ENCODE peak calls at places on chromosomes 4 and X, in five cellular contexts. T is left ventricle myocardium inferior; N is CD4-positive, alpha-beta T cell; D is AG04450; S is heart left ventricle. W is an unnamed sample.

GRCh38 chr4:139873111-139873866 is 207.7 kb downstream of the MGST2 start:
- DNase-seq in S (no peak), T (no peak), D (no peak), N (no peak), W (no peak)

GRCh38 chr4:59945277-59945676 is 1254.8 kb upstream of the ADGRL3 start:
- DNase-seq in T (no peak), S (no peak), N (no peak), D (no peak), W (no peak)

GRCh38 chrX:10356979-10357378 is 200.2 kb downstream of the CLCN4 start:
- DNase-seq in S (no peak), T (no peak), D (no peak), N (no peak), W (no peak)

GRCh38 chr4:187193141-187193540 is 469.5 kb upstream of the FAT1 start:
- DNase-seq in S (no peak), N (no peak), D (no peak), T (no peak), W (no peak)

GRCh38 chr4:154491731-154492249 is at the start of gene DCHS2:
- DNase-seq in N (no peak), T (peak), S (peak), D (no peak), W (peak)

GRCh38 chr4:97500423-97500822 is 642.9 kb downstream of the STPG2 start:
- DNase-seq in T (no peak), D (no peak), S (no peak), N (no peak), W (no peak)

GRCh38 chr4:83124079-83124780 is 9.7 kb upstream of the PLAC8 start:
- DNase-seq in S (peak), T (no peak), N (no peak), D (no peak), W (no peak)

GRCh38 chr4:152454398-152455011 is 81.4 kb downstream of the FBXW7 start:
- DNase-seq in T (no peak), D (no peak), S (no peak), N (no peak), W (no peak)

GRCh38 chrX:13569479-13570244 is at the start of gene EGFL6:
- DNase-seq in T (no peak), S (no peak), N (no peak), D (no peak), W (no peak)

GRCh38 chr4:81040175-81040659 is 9.7 kb downstream of the BMP3 start:
- DNase-seq in T (no peak), D (no peak), N (no peak), S (no peak), W (no peak)

GRCh38 chr4:111506706-111507105 is 638.5 kb upstream of the FAM241A start:
- DNase-seq in D (no peak), N (no peak), S (no peak), T (no peak), W (no peak)

GRCh38 chrX:41027388-41027787 is 57.9 kb upstream of the USP9X start:
- DNase-seq in T (no peak), D (peak), S (no peak), N (no peak), W (no peak)

GRCh38 chr4:1168291-1169031 is 3.9 kb downstream of the SPON2 start:
- DNase-seq in D (no peak), S (no peak), N (no peak), T (no peak), W (no peak)

GRCh38 chr4:80231180-80231579 is 33.9 kb downstream of the PRDM8 start:
- DNase-seq in S (no peak), N (no peak), T (no peak), D (no peak), W (no peak)

GRCh38 chr4:118351851-118352827 is 664 bp downstream of the PRSS12 start:
- DNase-seq in T (no peak), N (no peak), D (no peak), S (no peak), W (no peak)

GRCh38 chr4:87103691-87104187 is 116.7 kb downstream of the KLHL8 start:
- DNase-seq in T (no peak), N (peak), S (no peak), D (no peak), W (no peak)

GRCh38 chr4:170386974-170387373 is 297.2 kb upstream of the AADAT start:
- DNase-seq in N (no peak), T (no peak), D (no peak), S (no peak), W (no peak)

GRCh38 chrX:134886201-134886600 is 104.6 kb upstream of the SMIM10 start:
- DNase-seq in N (no peak), T (no peak), D (no peak), S (no peak), W (no peak)

GRCh38 chr4:40514409-40515025 is 115.1 kb downstream of the RBM47 start:
- DNase-seq in N (no peak), D (no peak), S (no peak), T (no peak), W (no peak)

GRCh38 chr4:152166567-152166966 is 369.3 kb downstream of the FBXW7 start:
- DNase-seq in N (no peak), T (no peak), S (no peak), D (no peak), W (no peak)

GRCh38 chr4:168832746-168833575 is 177.1 kb downstream of the CBR4 start:
- DNase-seq in T (peak), D (no peak), N (no peak), S (peak), W (no peak)

GRCh38 chrX:130676861-130677260 is 226.1 kb downstream of the ENOX2 start:
- DNase-seq in N (no peak), D (no peak), S (no peak), T (no peak), W (no peak)

GRCh38 chr4:186021461-186022167 is 47.3 kb upstream of the TLR3 start:
- DNase-seq in N (no peak), S (no peak), D (no peak), T (no peak), W (peak)

GRCh38 chr4:55296076-55296475 is 50.0 kb upstream of the SRD5A3 start:
- DNase-seq in S (no peak), N (no peak), T (no peak), D (no peak), W (no peak)
- TF ChIP-seq CTCF in S (no peak), N (no peak), T (no peak), D (no peak), W (no peak)

GRCh38 chrX:152926279-152926678 is 28.4 kb downstream of the ZNF185 start:
- DNase-seq in D (no peak), N (peak), S (no peak), T (no peak), W (peak)
- TF ChIP-seq CTCF in D (peak), N (no peak), S (no peak), T (peak), W (peak)

DNA sequence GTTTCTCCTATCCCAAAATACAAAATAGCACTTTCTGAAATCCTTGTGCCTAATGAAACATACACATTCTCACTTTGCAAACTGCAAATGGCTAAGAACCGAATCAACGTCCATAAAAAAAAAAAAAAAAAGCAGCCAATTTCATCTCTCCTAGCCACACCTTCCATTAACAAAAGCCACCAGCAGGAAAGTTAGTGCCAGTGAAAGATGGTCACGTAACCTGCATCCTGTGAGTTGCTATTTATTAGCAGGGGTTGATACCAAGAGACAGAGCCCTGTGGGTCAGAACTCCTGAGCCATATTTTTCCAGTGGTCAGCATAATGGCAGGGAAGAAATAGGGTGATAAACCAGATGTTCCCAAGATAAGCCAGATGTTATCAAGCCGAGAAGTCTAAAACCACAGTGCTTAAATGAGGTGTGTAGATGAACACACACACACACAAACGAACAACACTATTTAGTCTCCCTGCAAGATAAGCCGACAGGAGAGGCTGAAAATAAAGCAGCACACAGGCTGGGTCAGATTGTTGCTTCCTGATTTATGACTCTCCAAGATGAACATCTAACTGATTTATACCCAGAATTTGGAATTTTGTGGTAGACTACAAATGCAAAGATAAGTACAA is 11.5 kb downstream of the PPARGC1A start:
- DNase-seq in D (no peak), N (no peak), S (no peak), T (no peak), W (no peak)
- TF ChIP-seq CTCF in D (no peak), N (no peak), S (no peak), T (no peak), W (no peak)

GRCh38 chrX:100407147-100407783 is 2.8 kb downstream of the PCDH19 start:
- DNase-seq in N (no peak), S (no peak), D (no peak), T (no peak), W (no peak)

GRCh38 chrX:100407784-100408642 is 2.1 kb downstream of the PCDH19 start:
- DNase-seq in S (no peak), T (no peak), D (no peak), N (no peak), W (no peak)

GRCh38 chrX:100408643-100409315 is 1.3 kb downstream of the PCDH19 start:
- DNase-seq in N (no peak), T (no peak), D (no peak), S (no peak), W (no peak)

GRCh38 chrX:100409316-100410082 is 574 bp downstream of the PCDH19 start:
- DNase-seq in N (no peak), S (no peak), D (no peak), T (no peak), W (no peak)

DNA sequence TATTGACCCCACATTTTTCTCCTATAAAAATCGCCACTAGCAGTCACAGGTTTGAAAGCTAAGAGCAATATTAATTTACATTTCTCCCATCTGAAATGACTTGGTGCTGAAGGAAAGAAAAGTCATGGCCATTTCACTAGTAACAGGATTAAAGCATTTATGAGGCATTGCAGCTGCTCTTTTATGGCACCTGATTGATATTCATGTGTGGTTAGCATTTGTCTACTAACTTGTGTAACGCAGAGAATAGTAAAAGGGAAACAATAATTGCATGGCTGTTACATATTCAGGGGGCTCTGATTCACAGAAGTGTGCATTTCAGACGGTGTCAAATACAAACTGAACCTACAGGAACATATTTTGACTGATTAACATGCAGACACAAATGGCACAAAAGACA is 5.2 kb downstream of the PCDH19 start:
- DNase-seq in S (no peak), D (no peak), T (no peak), N (no peak), W (no peak)
- TF ChIP-seq CTCF in S (no peak), D (no peak), T (no peak), N (no peak), W (no peak)

DNA sequence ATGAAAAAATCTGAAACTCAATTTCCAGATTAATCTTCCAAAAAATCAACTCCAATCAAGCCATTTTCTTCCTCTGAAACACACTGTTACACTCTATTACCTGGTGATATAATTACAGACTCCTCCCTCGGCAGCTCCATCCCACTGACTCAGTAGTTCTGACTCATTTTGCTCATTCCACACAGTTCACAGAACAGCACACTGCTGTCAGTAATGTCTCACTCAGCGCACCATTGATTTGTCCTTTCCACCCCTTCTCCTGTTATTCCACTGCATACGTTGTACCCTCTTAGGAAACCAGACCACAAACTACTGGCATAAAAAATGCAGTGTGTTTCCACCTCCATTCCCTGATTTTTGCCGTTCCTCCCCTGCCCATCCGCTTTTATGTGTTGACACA is 212.7 kb downstream of the SLIT2 start:
- DNase-seq in D (no peak), N (no peak), S (no peak), T (no peak), W (no peak)
- TF ChIP-seq CTCF in D (no peak), N (no peak), S (no peak), T (no peak), W (no peak)

W was measured in D721Med.